ENCODE peak calls at places on chromosomes 16 and 17, in eight cellular contexts. One of them, this sample, is unnamed.

GRCh38 chr17:68455756-68456528 is 1.4 kb downstream of the WIPI1 start:
- DNase-seq in hippocampal formation: no peak
- DNase-seq in AG04450: no peak
- DNase-seq in stimulated activated CD8-positive, alpha-beta memory T cell treated with anti-CD3 and anti-CD28 coated beads, Interleukin-7, amount 100 ng/mL, for 1 hour: no peak
- DNase-seq in glutamatergic neuron: peak
- DNase-seq in HS-5: peak
- DNase-seq in NCI-H82: no peak
- DNase-seq in thoracic aorta: no peak
- DNase-seq in this sample: peak

GRCh38 chr17:79082311-79083190 is 7.9 kb downstream of the ENGASE start:
- DNase-seq in HS-5: no peak
- DNase-seq in AG04450: no peak
- DNase-seq in stimulated activated CD8-positive, alpha-beta memory T cell treated with anti-CD3 and anti-CD28 coated beads, Interleukin-7, amount 100 ng/mL, for 1 hour: no peak
- DNase-seq in NCI-H82: peak
- DNase-seq in hippocampal formation: no peak
- DNase-seq in thoracic aorta: no peak
- DNase-seq in glutamatergic neuron: peak
- DNase-seq in this sample: no peak

GRCh38 chr16:2429771-2430663 is 770 bp downstream of the CCNF start:
- DNase-seq in NCI-H82: peak
- DNase-seq in AG04450: no peak
- DNase-seq in stimulated activated CD8-positive, alpha-beta memory T cell treated with anti-CD3 and anti-CD28 coated beads, Interleukin-7, amount 100 ng/mL, for 1 hour: no peak
- DNase-seq in HS-5: no peak
- DNase-seq in thoracic aorta: no peak
- DNase-seq in glutamatergic neuron: peak
- DNase-seq in hippocampal formation: no peak
- DNase-seq in this sample: no peak

GRCh38 chr16:30428055-30428454 is 1.8 kb downstream of the DCTPP1 start:
- DNase-seq in hippocampal formation: no peak
- DNase-seq in glutamatergic neuron: no peak
- DNase-seq in AG04450: no peak
- DNase-seq in thoracic aorta: no peak
- DNase-seq in stimulated activated CD8-positive, alpha-beta memory T cell treated with anti-CD3 and anti-CD28 coated beads, Interleukin-7, amount 100 ng/mL, for 1 hour: no peak
- DNase-seq in HS-5: no peak
- DNase-seq in NCI-H82: no peak
- DNase-seq in this sample: no peak

GRCh38 chr17:50470451-50470850 is 1.8 kb upstream of the CHAD start:
- DNase-seq in stimulated activated CD8-positive, alpha-beta memory T cell treated with anti-CD3 and anti-CD28 coated beads, Interleukin-7, amount 100 ng/mL, for 1 hour: no peak
- DNase-seq in hippocampal formation: no peak
- DNase-seq in glutamatergic neuron: no peak
- DNase-seq in thoracic aorta: no peak
- DNase-seq in HS-5: no peak
- DNase-seq in AG04450: no peak
- DNase-seq in NCI-H82: no peak
- DNase-seq in this sample: no peak

GRCh38 chr17:69528035-69528434 is 113.5 kb downstream of the MAP2K6 start:
- DNase-seq in stimulated activated CD8-positive, alpha-beta memory T cell treated with anti-CD3 and anti-CD28 coated beads, Interleukin-7, amount 100 ng/mL, for 1 hour: no peak
- DNase-seq in AG04450: no peak
- DNase-seq in thoracic aorta: no peak
- DNase-seq in glutamatergic neuron: no peak
- DNase-seq in NCI-H82: no peak
- DNase-seq in HS-5: no peak
- DNase-seq in hippocampal formation: no peak
- DNase-seq in this sample: no peak

GRCh38 chr17:6556121-6557039 is at the start of gene PITPNM3:
- DNase-seq in HS-5: no peak
- DNase-seq in hippocampal formation: no peak
- DNase-seq in stimulated activated CD8-positive, alpha-beta memory T cell treated with anti-CD3 and anti-CD28 coated beads, Interleukin-7, amount 100 ng/mL, for 1 hour: no peak
- DNase-seq in NCI-H82: peak
- DNase-seq in glutamatergic neuron: peak
- DNase-seq in thoracic aorta: no peak
- DNase-seq in AG04450: no peak
- DNase-seq in this sample: no peak

GRCh38 chr17:27600471-27600870 is 30.5 kb upstream of the LGALS9 start:
- DNase-seq in AG04450: no peak
- DNase-seq in thoracic aorta: no peak
- DNase-seq in stimulated activated CD8-positive, alpha-beta memory T cell treated with anti-CD3 and anti-CD28 coated beads, Interleukin-7, amount 100 ng/mL, for 1 hour: no peak
- DNase-seq in hippocampal formation: no peak
- DNase-seq in NCI-H82: no peak
- DNase-seq in HS-5: no peak
- DNase-seq in glutamatergic neuron: no peak
- DNase-seq in this sample: no peak

GRCh38 chr17:67265620-67266019 is 20.6 kb upstream of the HELZ start:
- DNase-seq in NCI-H82: no peak
- DNase-seq in hippocampal formation: no peak
- DNase-seq in thoracic aorta: no peak
- DNase-seq in glutamatergic neuron: no peak
- DNase-seq in stimulated activated CD8-positive, alpha-beta memory T cell treated with anti-CD3 and anti-CD28 coated beads, Interleukin-7, amount 100 ng/mL, for 1 hour: no peak
- DNase-seq in AG04450: no peak
- DNase-seq in HS-5: no peak
- DNase-seq in this sample: no peak

GRCh38 chr16:52471650-52472370 is 75.1 kb downstream of the TOX3 start:
- DNase-seq in NCI-H82: no peak
- DNase-seq in hippocampal formation: no peak
- DNase-seq in HS-5: no peak
- DNase-seq in thoracic aorta: no peak
- DNase-seq in stimulated activated CD8-positive, alpha-beta memory T cell treated with anti-CD3 and anti-CD28 coated beads, Interleukin-7, amount 100 ng/mL, for 1 hour: no peak
- DNase-seq in AG04450: no peak
- DNase-seq in glutamatergic neuron: no peak
- DNase-seq in this sample: no peak

GRCh38 chr17:44134752-44135568 is 6.8 kb upstream of the HROB start:
- DNase-seq in hippocampal formation: no peak
- DNase-seq in HS-5: no peak
- DNase-seq in glutamatergic neuron: no peak
- DNase-seq in NCI-H82: no peak
- DNase-seq in stimulated activated CD8-positive, alpha-beta memory T cell treated with anti-CD3 and anti-CD28 coated beads, Interleukin-7, amount 100 ng/mL, for 1 hour: no peak
- DNase-seq in AG04450: no peak
- DNase-seq in thoracic aorta: no peak
- DNase-seq in this sample: no peak

GRCh38 chr17:50507871-50508572 is at the start of gene MYCBPAP:
- DNase-seq in thoracic aorta: peak
- DNase-seq in HS-5: no peak
- DNase-seq in stimulated activated CD8-positive, alpha-beta memory T cell treated with anti-CD3 and anti-CD28 coated beads, Interleukin-7, amount 100 ng/mL, for 1 hour: peak
- DNase-seq in AG04450: peak
- DNase-seq in hippocampal formation: peak
- DNase-seq in glutamatergic neuron: peak
- DNase-seq in NCI-H82: peak
- DNase-seq in this sample: no peak

GRCh38 chr17:68592004-68592403 is 9.2 kb downstream of the FAM20A start:
- DNase-seq in HS-5: no peak
- DNase-seq in thoracic aorta: no peak
- DNase-seq in NCI-H82: no peak
- DNase-seq in hippocampal formation: no peak
- DNase-seq in glutamatergic neuron: no peak
- DNase-seq in AG04450: no peak
- DNase-seq in stimulated activated CD8-positive, alpha-beta memory T cell treated with anti-CD3 and anti-CD28 coated beads, Interleukin-7, amount 100 ng/mL, for 1 hour: no peak
- DNase-seq in this sample: no peak